ENCODE peak calls at places on chromosomes 2 and 18, in seven cellular contexts. One of them, this sample, is unnamed.

GRCh38 chr2:88932677-88933076 is 241.2 kb downstream of the RPIA start:
- DNase-seq in HFFc6: no peak
- DNase-seq in hepatocyte: no peak
- DNase-seq in B cell: no peak
- DNase-seq in natural killer cell: no peak
- DNase-seq in adrenal gland: no peak
- DNase-seq in cardiac fibroblast: no peak
- DNase-seq in this sample: no peak

GRCh38 chr18:54776282-54776977 is 51.8 kb upstream of the RAB27B start:
- DNase-seq in HFFc6: peak
- DNase-seq in hepatocyte: peak
- DNase-seq in B cell: no peak
- DNase-seq in natural killer cell: no peak
- DNase-seq in adrenal gland: peak
- DNase-seq in cardiac fibroblast: peak
- DNase-seq in this sample: peak

GRCh38 chr2:10160226-10160955 is 37.9 kb downstream of the RRM2 start:
- DNase-seq in HFFc6: no peak
- DNase-seq in hepatocyte: no peak
- DNase-seq in B cell: no peak
- DNase-seq in natural killer cell: no peak
- DNase-seq in adrenal gland: no peak
- DNase-seq in cardiac fibroblast: no peak
- DNase-seq in this sample: no peak

GRCh38 chr2:134282638-134283400 is 28.9 kb downstream of the MGAT5 start:
- DNase-seq in HFFc6: no peak
- DNase-seq in hepatocyte: no peak
- DNase-seq in B cell: no peak
- DNase-seq in natural killer cell: peak
- DNase-seq in adrenal gland: no peak
- DNase-seq in cardiac fibroblast: no peak
- DNase-seq in this sample: no peak

GRCh38 chr2:64021578-64021977 is 2.4 kb upstream of the VPS54 start:
- DNase-seq in HFFc6: no peak
- DNase-seq in hepatocyte: peak
- DNase-seq in B cell: no peak
- DNase-seq in natural killer cell: no peak
- DNase-seq in adrenal gland: no peak
- DNase-seq in cardiac fibroblast: no peak
- DNase-seq in this sample: no peak

GRCh38 chr2:15752552-15753232 is 161.0 kb downstream of the DDX1 start:
- DNase-seq in HFFc6: no peak
- DNase-seq in hepatocyte: no peak
- DNase-seq in B cell: no peak
- DNase-seq in natural killer cell: no peak
- DNase-seq in adrenal gland: no peak
- DNase-seq in cardiac fibroblast: no peak
- DNase-seq in this sample: no peak

GRCh38 chr2:170446078-170446477 is 268.1 kb downstream of the MYO3B start:
- DNase-seq in HFFc6: no peak
- DNase-seq in hepatocyte: no peak
- DNase-seq in B cell: no peak
- DNase-seq in natural killer cell: no peak
- DNase-seq in adrenal gland: no peak
- DNase-seq in cardiac fibroblast: no peak
- DNase-seq in this sample: no peak

GRCh38 chr18:68035709-68036522 is 519.4 kb upstream of the DSEL start:
- DNase-seq in HFFc6: no peak
- DNase-seq in hepatocyte: no peak
- DNase-seq in B cell: no peak
- DNase-seq in natural killer cell: no peak
- DNase-seq in adrenal gland: no peak
- DNase-seq in cardiac fibroblast: peak
- DNase-seq in this sample: no peak

GRCh38 chr18:12278153-12278764 is 24.1 kb downstream of the CIDEA start:
- DNase-seq in HFFc6: no peak
- DNase-seq in hepatocyte: no peak
- DNase-seq in B cell: no peak
- DNase-seq in natural killer cell: no peak
- DNase-seq in adrenal gland: no peak
- DNase-seq in cardiac fibroblast: no peak
- DNase-seq in this sample: no peak

GRCh38 chr2:157173740-157174184 is 83.7 kb upstream of the GALNT5 start:
- DNase-seq in HFFc6: peak
- DNase-seq in hepatocyte: peak
- DNase-seq in B cell: no peak
- DNase-seq in natural killer cell: no peak
- DNase-seq in adrenal gland: no peak
- DNase-seq in cardiac fibroblast: peak
- DNase-seq in this sample: peak

GRCh38 chr2:69032336-69032735 is 19.4 kb downstream of the ANTXR1 start:
- DNase-seq in HFFc6: no peak
- DNase-seq in hepatocyte: no peak
- DNase-seq in B cell: no peak
- DNase-seq in natural killer cell: no peak
- DNase-seq in adrenal gland: no peak
- DNase-seq in cardiac fibroblast: no peak
- DNase-seq in this sample: no peak

GRCh38 chr2:177754476-177754873 is 318.1 kb downstream of the PDE11A start:
- DNase-seq in HFFc6: no peak
- DNase-seq in hepatocyte: no peak
- DNase-seq in B cell: no peak
- DNase-seq in natural killer cell: no peak
- DNase-seq in adrenal gland: no peak
- DNase-seq in cardiac fibroblast: peak
- DNase-seq in this sample: no peak

GRCh38 chr2:134324942-134325341 is 71.1 kb downstream of the MGAT5 start:
- DNase-seq in HFFc6: no peak
- DNase-seq in hepatocyte: no peak
- DNase-seq in B cell: no peak
- DNase-seq in natural killer cell: no peak
- DNase-seq in adrenal gland: no peak
- DNase-seq in cardiac fibroblast: peak
- DNase-seq in this sample: no peak

GRCh38 chr2:165070089-165070488 is 114.8 kb upstream of the SLC38A11 start:
- DNase-seq in HFFc6: no peak
- DNase-seq in hepatocyte: no peak
- DNase-seq in B cell: no peak
- DNase-seq in natural killer cell: no peak
- DNase-seq in adrenal gland: no peak
- DNase-seq in cardiac fibroblast: no peak
- DNase-seq in this sample: no peak

GRCh38 chr2:229463941-229464340 is 192.9 kb upstream of the PID1 start:
- DNase-seq in HFFc6: no peak
- DNase-seq in hepatocyte: no peak
- DNase-seq in B cell: no peak
- DNase-seq in natural killer cell: no peak
- DNase-seq in adrenal gland: no peak
- DNase-seq in cardiac fibroblast: no peak
- DNase-seq in this sample: no peak

GRCh38 chr2:38277245-38278119 is 99.6 kb downstream of the ATL2 start:
- DNase-seq in HFFc6: peak
- DNase-seq in hepatocyte: peak
- DNase-seq in B cell: no peak
- DNase-seq in natural killer cell: no peak
- DNase-seq in adrenal gland: no peak
- DNase-seq in cardiac fibroblast: no peak
- DNase-seq in this sample: no peak

GRCh38 chr2:168526641-168527040 is 70.6 kb downstream of the CERS6 start:
- DNase-seq in HFFc6: no peak
- DNase-seq in hepatocyte: peak
- DNase-seq in B cell: no peak
- DNase-seq in natural killer cell: no peak
- DNase-seq in adrenal gland: peak
- DNase-seq in cardiac fibroblast: peak
- DNase-seq in this sample: no peak

GRCh38 chr2:66495788-66496640 is 61.1 kb downstream of the MEIS1 start:
- DNase-seq in HFFc6: peak
- DNase-seq in hepatocyte: peak
- DNase-seq in B cell: no peak
- DNase-seq in natural killer cell: no peak
- DNase-seq in adrenal gland: peak
- DNase-seq in cardiac fibroblast: peak
- DNase-seq in this sample: peak
- TF ChIP-seq CTCF in HFFc6: peak
- TF ChIP-seq CTCF in hepatocyte: peak
- TF ChIP-seq CTCF in B cell: no peak
- TF ChIP-seq CTCF in natural killer cell: no peak
- TF ChIP-seq CTCF in adrenal gland: peak
- TF ChIP-seq CTCF in cardiac fibroblast: peak
- TF ChIP-seq CTCF in this sample: no peak

GRCh38 chr18:23237524-23238151 is 102.4 kb downstream of the CABLES1 start:
- DNase-seq in HFFc6: no peak
- DNase-seq in hepatocyte: no peak
- DNase-seq in B cell: peak
- DNase-seq in natural killer cell: peak
- DNase-seq in adrenal gland: peak
- DNase-seq in cardiac fibroblast: peak
- DNase-seq in this sample: no peak
- TF ChIP-seq CTCF in HFFc6: peak
- TF ChIP-seq CTCF in hepatocyte: no peak
- TF ChIP-seq CTCF in B cell: no peak
- TF ChIP-seq CTCF in natural killer cell: no peak
- TF ChIP-seq CTCF in adrenal gland: no peak
- TF ChIP-seq CTCF in cardiac fibroblast: peak
- TF ChIP-seq CTCF in this sample: peak

GRCh38 chr2:20224191-20224715 is 677 bp downstream of the SDC1 start:
- DNase-seq in HFFc6: no peak
- DNase-seq in hepatocyte: peak
- DNase-seq in B cell: no peak
- DNase-seq in natural killer cell: no peak
- DNase-seq in adrenal gland: no peak
- DNase-seq in cardiac fibroblast: no peak
- DNase-seq in this sample: no peak

GRCh38 chr2:20223345-20224190 is 1.4 kb downstream of the SDC1 start:
- DNase-seq in HFFc6: no peak
- DNase-seq in hepatocyte: peak
- DNase-seq in B cell: no peak
- DNase-seq in natural killer cell: no peak
- DNase-seq in adrenal gland: peak
- DNase-seq in cardiac fibroblast: peak
- DNase-seq in this sample: no peak

GRCh38 chr2:20221939-20222768 is 2.8 kb downstream of the SDC1 start:
- DNase-seq in HFFc6: peak
- DNase-seq in hepatocyte: no peak
- DNase-seq in B cell: no peak
- DNase-seq in natural killer cell: no peak
- DNase-seq in adrenal gland: no peak
- DNase-seq in cardiac fibroblast: no peak
- DNase-seq in this sample: no peak

GRCh38 chr2:20221169-20221938 is 3.6 kb downstream of the SDC1 start:
- DNase-seq in HFFc6: peak
- DNase-seq in hepatocyte: no peak
- DNase-seq in B cell: no peak
- DNase-seq in natural killer cell: no peak
- DNase-seq in adrenal gland: no peak
- DNase-seq in cardiac fibroblast: peak
- DNase-seq in this sample: peak

DNA sequence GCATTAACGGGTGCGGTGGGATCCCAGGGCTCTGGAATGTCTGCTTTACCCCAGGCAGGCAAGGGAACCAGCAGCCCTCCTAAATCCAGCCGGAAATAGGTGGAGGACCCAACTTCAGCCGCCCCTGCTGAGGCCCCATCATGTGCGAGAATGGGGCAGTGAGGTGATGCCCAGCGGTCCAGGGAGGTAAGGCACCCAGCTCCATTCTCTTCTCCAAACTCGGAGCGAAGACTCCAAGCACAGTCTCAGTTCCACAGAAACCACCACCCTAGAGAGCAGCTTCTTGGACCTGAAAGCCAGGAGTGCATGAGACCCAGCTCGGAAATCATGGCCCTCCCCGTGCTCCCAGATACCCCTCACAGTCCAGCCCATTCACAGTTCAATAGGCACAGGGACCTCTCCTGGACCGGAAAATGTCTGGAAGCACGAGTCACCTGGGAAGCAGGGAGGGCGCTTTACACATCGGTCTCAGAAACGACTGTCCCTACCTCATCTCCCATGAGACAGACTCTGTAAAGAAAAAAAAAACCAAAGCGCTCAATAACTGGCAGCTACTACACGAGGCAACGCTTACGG is 2.1 kb downstream of the SDC1 start:
- DNase-seq in HFFc6: no peak
- DNase-seq in hepatocyte: no peak
- DNase-seq in B cell: no peak
- DNase-seq in natural killer cell: no peak
- DNase-seq in adrenal gland: no peak
- DNase-seq in cardiac fibroblast: no peak
- DNase-seq in this sample: no peak
- TF ChIP-seq CTCF in HFFc6: no peak
- TF ChIP-seq CTCF in hepatocyte: no peak
- TF ChIP-seq CTCF in B cell: no peak
- TF ChIP-seq CTCF in natural killer cell: no peak
- TF ChIP-seq CTCF in adrenal gland: no peak
- TF ChIP-seq CTCF in cardiac fibroblast: no peak
- TF ChIP-seq CTCF in this sample: no peak

DNA sequence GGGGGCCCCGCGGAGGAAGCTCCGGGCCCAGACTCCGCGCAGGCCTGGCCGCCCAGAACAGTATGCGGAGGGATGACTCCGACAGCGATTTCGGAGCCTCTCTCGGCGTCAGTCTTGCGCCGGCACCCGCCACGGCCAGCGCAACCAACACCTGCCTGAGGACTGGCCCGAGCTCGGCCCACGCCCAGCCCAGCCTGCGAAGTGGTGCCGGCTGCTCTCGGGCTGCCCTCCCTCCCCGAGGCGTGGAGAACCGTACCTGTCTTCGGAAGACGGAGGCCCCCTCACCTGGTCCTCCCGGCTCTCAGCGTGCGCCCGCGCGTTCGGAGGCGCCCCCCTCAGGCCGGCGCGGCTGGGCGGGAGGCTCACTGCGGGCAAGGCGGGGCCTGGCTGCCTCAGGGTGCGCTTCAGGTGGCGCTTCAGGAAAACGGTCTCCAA is at the start of gene M1AP:
- DNase-seq in HFFc6: no peak
- DNase-seq in hepatocyte: peak
- DNase-seq in B cell: no peak
- DNase-seq in natural killer cell: no peak
- DNase-seq in adrenal gland: no peak
- DNase-seq in cardiac fibroblast: no peak
- DNase-seq in this sample: no peak
- TF ChIP-seq CTCF in HFFc6: peak
- TF ChIP-seq CTCF in hepatocyte: peak
- TF ChIP-seq CTCF in B cell: peak
- TF ChIP-seq CTCF in natural killer cell: no peak
- TF ChIP-seq CTCF in adrenal gland: no peak
- TF ChIP-seq CTCF in cardiac fibroblast: no peak
- TF ChIP-seq CTCF in this sample: peak

This sample was measured in AG04449.